ENCODE peak calls at places on chromosomes 1 and 21, in four cellular contexts. L, E, C and D are unnamed samples.

GRCh38 chr1:202130275-202130646 is 7.5 kb downstream of the GPR37L1 start:
- DNase-seq in L (no peak), E (no peak), C (no peak), D (peak)

GRCh38 chr1:170836146-170836545 is 99.2 kb upstream of the MROH9 start:
- DNase-seq in L (no peak), E (no peak), C (no peak), D (no peak)

GRCh38 chr1:235313262-235313661 is 14.7 kb downstream of the ARID4B start:
- DNase-seq in L (no peak), E (peak), C (no peak), D (no peak)

GRCh38 chr1:8312235-8313218 is 5.4 kb upstream of the SLC45A1 start:
- DNase-seq in L (no peak), E (no peak), C (no peak), D (no peak)

GRCh38 chr1:66271216-66271903 is 262.6 kb upstream of the SGIP1 start:
- DNase-seq in L (no peak), E (peak), C (peak), D (no peak)

GRCh38 chr1:90879281-90879680 is 142.6 kb downstream of the ZNF644 start:
- DNase-seq in L (no peak), E (no peak), C (no peak), D (no peak)

GRCh38 chr1:203559523-203559922 is 65.6 kb downstream of the OPTC start:
- DNase-seq in L (no peak), E (peak), C (no peak), D (no peak)

GRCh38 chr1:215166886-215167285 is 84.3 kb downstream of the KCNK2 start:
- DNase-seq in L (no peak), E (peak), C (no peak), D (no peak)

GRCh38 chr1:21397813-21398188 is 42.1 kb upstream of the NBPF3 start:
- DNase-seq in L (no peak), E (no peak), C (no peak), D (peak)

GRCh38 chr1:46301406-46302090 is 1.9 kb downstream of the LRRC41 start:
- DNase-seq in L (no peak), E (peak), C (no peak), D (peak)

GRCh38 chr1:50976111-50976889 is 6.3 kb downstream of the CDKN2C start:
- DNase-seq in L (no peak), E (no peak), C (no peak), D (peak)

GRCh38 chr1:16158993-16159831 is 3.3 kb upstream of the EPHA2 start:
- DNase-seq in L (peak), E (peak), C (no peak), D (no peak)

GRCh38 chr21:46334351-46335140 is 10.6 kb downstream of the PCNT start:
- DNase-seq in L (no peak), E (no peak), C (no peak), D (no peak)

GRCh38 chr1:91120915-91121314 is 99.1 kb upstream of the ZNF644 start:
- DNase-seq in L (peak), E (no peak), C (no peak), D (no peak)

GRCh38 chr1:238476881-238477280 is 586.2 kb upstream of the ZP4 start:
- DNase-seq in L (no peak), E (no peak), C (no peak), D (no peak)

GRCh38 chr1:22826630-22827580 is 116.3 kb downstream of the EPHB2 start:
- DNase-seq in L (peak), E (peak), C (peak), D (no peak)

GRCh38 chr1:92476071-92476607 is 10.6 kb downstream of the GFI1 start:
- DNase-seq in L (no peak), E (no peak), C (no peak), D (peak)

GRCh38 chr21:45387506-45387905 is 17.5 kb upstream of the COL18A1 start:
- DNase-seq in L (no peak), E (no peak), C (no peak), D (no peak)

GRCh38 chr1:70140894-70141293 is 64.5 kb downstream of the LRRC40 start:
- DNase-seq in L (no peak), E (no peak), C (no peak), D (no peak)

GRCh38 chr21:38917045-38917774 is 111.5 kb downstream of the ETS2 start:
- DNase-seq in L (no peak), E (no peak), C (no peak), D (peak)

GRCh38 chr1:214496126-214496525 is 55.3 kb downstream of the PTPN14 start:
- DNase-seq in L (peak), E (no peak), C (no peak), D (no peak)

GRCh38 chr21:38567577-38568360 is 69.5 kb upstream of the ERG start:
- DNase-seq in L (no peak), E (no peak), C (no peak), D (no peak)

GRCh38 chr1:211684791-211685190 is 9.4 kb upstream of the NEK2 start:
- DNase-seq in L (no peak), E (peak), C (no peak), D (no peak)

GRCh38 chr1:155392898-155393411 is 72.3 kb downstream of the RUSC1 start:
- DNase-seq in L (no peak), E (peak), C (no peak), D (no peak)

GRCh38 chr1:66920543-66920942 is 4.1 kb downstream of the DNAI4 start:
- DNase-seq in L (no peak), E (no peak), C (no peak), D (no peak)

GRCh38 chr1:214116258-214116657 is 128.5 kb downstream of the PROX1 start:
- DNase-seq in L (no peak), E (no peak), C (peak), D (no peak)

GRCh38 chr1:42179275-42179674 is 14.7 kb upstream of the GUCA2A start:
- DNase-seq in L (no peak), E (no peak), C (peak), D (no peak)

GRCh38 chr1:177772621-177773020 is 197.2 kb downstream of the SEC16B start:
- DNase-seq in L (no peak), E (no peak), C (no peak), D (no peak)

GRCh38 chr1:26363549-26364448 is 8.8 kb downstream of the ZNF683 start:
- DNase-seq in L (no peak), E (peak), C (peak), D (peak)

GRCh38 chr1:185369786-185370185 is 52.7 kb upstream of the IVNS1ABP start:
- DNase-seq in L (no peak), E (no peak), C (no peak), D (no peak)

GRCh38 chr1:26785611-26786436 is 1.9 kb upstream of the PIGV start:
- DNase-seq in L (no peak), E (no peak), C (peak), D (peak)

DNA sequence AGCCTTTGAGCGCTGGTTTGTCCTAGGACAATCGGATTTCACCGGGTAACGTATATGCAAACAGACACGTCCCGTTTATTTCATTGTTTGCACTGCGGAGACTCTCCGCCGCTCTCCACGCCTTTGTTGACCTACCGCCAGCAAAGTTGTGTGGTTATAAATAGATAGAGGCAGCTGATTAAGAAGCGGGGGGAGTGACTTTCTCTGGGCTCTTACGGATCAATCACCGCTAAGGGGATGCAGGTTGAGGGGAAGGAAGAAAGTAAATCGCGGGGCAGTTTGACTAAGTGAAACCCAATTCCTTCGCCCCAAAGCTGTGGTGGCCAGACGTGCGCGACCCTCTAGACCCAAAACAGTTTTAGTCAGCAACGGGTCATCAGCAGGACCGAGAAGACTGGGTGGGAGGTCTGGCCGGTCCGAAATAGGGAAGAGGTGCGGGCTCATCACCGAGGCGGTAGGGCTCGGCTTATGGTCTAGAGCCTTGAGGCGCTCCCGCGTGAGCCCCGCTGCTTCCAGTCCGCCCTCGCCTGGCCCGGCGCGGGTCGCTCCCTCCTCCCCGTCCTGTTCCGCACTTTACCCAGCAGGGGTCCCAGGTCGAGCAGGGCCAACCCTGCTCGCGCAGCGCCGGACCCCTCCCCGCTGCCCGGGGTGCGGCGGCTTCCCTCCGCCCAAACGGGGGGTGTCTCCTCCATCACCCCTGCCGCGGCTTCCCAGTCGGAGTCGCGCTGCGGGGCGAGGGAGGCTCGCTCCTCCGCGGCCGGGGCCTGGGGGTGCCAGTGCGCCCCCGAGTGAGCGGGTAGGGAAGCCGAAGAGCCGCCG is 120.8 kb upstream of the RRP15 start:
- DNase-seq in L (no peak), E (peak), C (peak), D (no peak)
- TF ChIP-seq EZH2 in L (no peak), E (peak), C (peak), D (no peak)

DNA sequence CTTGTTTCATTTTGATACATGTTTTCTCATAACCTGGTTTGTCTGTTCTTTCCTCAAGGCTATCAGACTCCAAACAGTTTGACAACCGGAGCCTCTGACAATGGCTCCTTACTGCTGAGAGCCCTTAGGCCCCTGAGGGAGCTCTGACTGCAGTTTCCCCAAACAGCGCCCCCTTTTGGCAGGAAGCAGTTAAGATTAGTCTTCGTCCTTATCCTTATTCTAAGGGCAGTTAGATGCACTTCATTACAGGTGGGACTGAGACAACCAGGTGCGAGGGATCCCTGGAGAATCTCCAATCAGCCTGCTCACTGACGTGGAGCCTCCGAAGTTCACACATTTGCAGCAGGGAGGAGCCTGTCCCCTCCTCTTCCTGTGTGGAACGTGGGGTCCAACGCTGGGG is 393.1 kb downstream of the BRINP3 start:
- DNase-seq in L (no peak), E (no peak), C (no peak), D (no peak)
- TF ChIP-seq CTCF in L (peak), E (peak), C (peak), D (peak)

DNA sequence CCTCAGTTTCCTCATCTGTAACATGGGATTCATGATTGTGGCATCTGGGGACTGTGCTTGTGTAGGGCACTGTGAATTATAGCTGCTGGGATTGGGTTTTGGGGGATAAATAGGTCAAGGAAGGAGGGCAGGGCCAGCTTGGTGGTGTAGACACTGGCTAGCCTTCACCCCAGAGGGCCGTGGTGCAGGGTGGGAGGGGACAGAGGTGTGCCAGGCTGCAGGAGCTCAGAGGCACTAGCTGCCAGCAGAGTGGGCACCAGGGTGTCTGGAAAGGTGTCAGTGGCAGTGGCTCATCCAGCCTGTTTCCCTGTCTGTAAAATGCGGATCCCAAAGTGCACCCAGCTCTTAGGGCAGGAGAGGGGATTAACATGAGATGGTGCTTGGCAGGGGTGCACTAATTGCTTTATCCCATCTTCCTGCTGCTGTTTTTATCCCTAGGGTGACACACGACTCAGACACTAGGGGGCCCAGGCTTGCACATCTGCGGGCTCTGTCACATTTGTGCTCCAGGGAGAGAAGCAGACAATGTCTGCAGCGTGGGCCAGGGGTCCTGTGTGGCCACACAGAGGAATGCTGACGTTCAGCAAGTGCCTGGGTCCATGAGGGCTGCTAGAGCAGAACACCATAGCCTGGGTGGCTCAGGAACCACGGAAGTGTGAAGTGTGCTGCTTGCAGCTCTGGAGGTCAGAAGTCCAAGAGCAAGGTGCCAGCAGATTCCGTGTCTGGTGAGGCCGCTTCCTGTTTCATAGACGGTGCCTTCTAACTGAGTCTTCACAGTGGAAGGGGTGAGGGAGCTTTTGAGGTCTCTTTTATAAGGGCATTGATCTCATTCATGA is 19.3 kb downstream of the OBSCN start:
- DNase-seq in L (no peak), E (no peak), C (peak), D (no peak)
- H3K4me2 ChIP-seq in L (no peak), E (no peak), C (no peak), D (no peak)

GRCh38 chr1:53686371-53687267 is 52.3 kb downstream of the GLIS1 start:
- DNase-seq in L (no peak), E (no peak), C (no peak), D (no peak)
- TF ChIP-seq EZH2 in L (no peak), E (no peak), C (no peak), D (no peak)

GRCh38 chr1:205809942-205810345 is 3.1 kb downstream of the SLC41A1 start:
- DNase-seq in L (no peak), E (no peak), C (no peak), D (no peak)

GRCh38 chr1:205809469-205809868 is 3.5 kb downstream of the SLC41A1 start:
- DNase-seq in L (no peak), E (no peak), C (no peak), D (no peak)

GRCh38 chr1:205811660-205812059 is 1.3 kb downstream of the SLC41A1 start:
- DNase-seq in L (no peak), E (no peak), C (no peak), D (no peak)

GRCh38 chr1:205812271-205812877 is 624 bp downstream of the SLC41A1 start:
- DNase-seq in L (no peak), E (peak), C (peak), D (peak)

GRCh38 chr1:205810448-205811157 is 2.4 kb downstream of the SLC41A1 start:
- DNase-seq in L (no peak), E (no peak), C (no peak), D (peak)
- TF ChIP-seq CTCF in L (no peak), E (peak), C (peak), D (peak)

DNA sequence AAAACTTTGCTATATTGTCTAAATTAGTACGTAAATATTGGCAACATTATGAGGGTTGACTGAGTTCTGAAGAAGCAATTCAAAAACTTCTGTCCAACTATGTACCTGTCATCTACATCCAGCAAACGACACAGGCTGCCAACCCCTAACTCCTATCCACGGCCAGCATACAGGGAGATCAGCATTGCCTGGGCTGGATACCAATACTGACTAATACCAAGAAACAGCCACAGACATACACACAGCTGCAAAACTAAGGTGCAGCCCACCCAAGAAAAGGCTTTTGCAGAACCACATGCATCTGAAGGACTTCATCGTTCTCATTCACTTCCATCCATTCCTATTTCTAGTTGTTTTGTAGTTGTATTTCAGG is 2.0 kb downstream of the KIAA0319L start:
- DNase-seq in L (no peak), E (no peak), C (no peak), D (no peak)
- H3K4me2 ChIP-seq in L (peak), E (peak), C (no peak), D (peak)

DNA sequence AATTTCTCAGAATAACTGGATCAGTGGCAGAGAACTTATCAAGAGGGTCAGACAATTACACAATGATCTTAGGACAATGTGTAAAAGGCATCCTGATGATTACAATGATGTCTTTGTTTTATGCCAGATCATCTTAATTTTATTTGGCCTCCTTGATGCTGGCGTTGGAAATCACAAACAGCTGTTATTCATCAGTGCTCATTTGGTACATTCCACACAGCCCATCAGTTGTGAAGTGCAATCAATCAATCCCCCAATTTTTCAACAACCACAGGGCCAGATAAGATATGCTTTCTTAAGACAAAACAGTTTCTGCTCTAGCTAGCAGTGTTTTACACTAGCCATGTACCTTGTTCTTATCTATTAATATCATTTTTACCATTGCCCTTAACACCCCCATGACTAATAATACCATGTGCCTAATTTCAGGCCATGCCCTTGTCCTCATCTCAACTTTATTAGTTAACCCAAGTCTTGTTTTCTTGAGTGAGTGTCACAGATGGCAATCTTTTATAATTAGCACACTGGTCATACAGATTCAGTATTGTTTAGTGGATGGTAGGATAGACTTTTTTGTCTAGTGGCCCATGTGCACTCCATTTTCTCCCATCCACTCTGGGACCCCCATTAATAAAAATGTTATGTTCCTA is 40.8 kb upstream of the COL24A1 start:
- DNase-seq in L (no peak), E (no peak), C (no peak), D (no peak)
- TF ChIP-seq EZH2 in L (no peak), E (no peak), C (no peak), D (no peak)

GRCh38 chr1:228006034-228006792 is 585 bp upstream of the WNT3A start:
- DNase-seq in L (no peak), E (no peak), C (no peak), D (no peak)

GRCh38 chr1:228005511-228006033 is 1.2 kb upstream of the WNT3A start:
- DNase-seq in L (no peak), E (no peak), C (no peak), D (no peak)

GRCh38 chr1:228003461-228004330 is 3.1 kb upstream of the WNT3A start:
- DNase-seq in L (no peak), E (no peak), C (no peak), D (no peak)

GRCh38 chr1:228004331-228004871 is 2.4 kb upstream of the WNT3A start:
- DNase-seq in L (peak), E (peak), C (no peak), D (no peak)

GRCh38 chr1:228004887-228005462 is 1.8 kb upstream of the WNT3A start:
- DNase-seq in L (no peak), E (no peak), C (no peak), D (no peak)
- TF ChIP-seq CTCF in L (no peak), E (no peak), C (peak), D (peak)

DNA sequence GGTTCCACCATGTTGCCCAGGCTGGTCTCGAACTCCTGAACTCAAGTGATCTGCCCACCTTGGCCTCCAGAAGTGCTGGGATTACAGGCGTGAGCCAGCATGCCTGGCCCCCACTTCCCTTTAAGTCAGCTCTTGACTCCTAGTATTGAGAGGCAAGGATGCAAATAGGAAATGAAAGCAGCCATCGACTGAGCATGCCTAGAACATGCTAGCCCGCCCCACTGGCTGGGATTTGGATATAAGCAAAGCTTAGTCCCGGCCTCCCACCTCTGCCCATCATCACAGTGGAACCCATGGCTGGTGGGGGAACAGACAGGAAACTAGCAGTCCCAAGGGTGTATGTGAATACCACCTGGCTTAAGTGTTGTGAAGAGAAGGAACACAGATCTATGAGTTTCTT is 10.5 kb downstream of the C1orf167 start:
- DNase-seq in L (no peak), E (no peak), C (no peak), D (peak)
- H3K4me2 ChIP-seq in L (no peak), E (no peak), C (no peak), D (no peak)